ENCODE peak calls at places on chromosome 7, in six cellular contexts. L is astrocyte of the spinal cord, G is midbrain, D is nephron progenitor cell, Y is activated T-cell treated with anti-CD3 and anti-CD28 coated beads for 1 hour, O is AG09309. V is an unnamed sample.

GRCh38 chr7:106848851-106849442 is 16.1 kb upstream of the PIK3CG start:
- DNase-seq in L (peak; percentile 72), G (no peak), D (no peak), Y (no peak), O (peak; percentile 59), V (no peak)

GRCh38 chr7:29337628-29338116 is 143.1 kb downstream of the CHN2 start:
- DNase-seq in L (no peak), G (no peak), D (no peak), Y (no peak), O (no peak), V (no peak)

GRCh38 chr7:77395543-77395942 is 20.6 kb downstream of the GSAP start:
- DNase-seq in L (no peak), G (no peak), D (no peak), Y (no peak), O (no peak), V (no peak)

GRCh38 chr7:102223175-102223574 is 63.5 kb upstream of the SH2B2 start:
- DNase-seq in L (no peak), G (no peak), D (no peak), Y (no peak), O (no peak), V (no peak)

GRCh38 chr7:29332027-29332806 is 137.6 kb downstream of the CHN2 start:
- DNase-seq in L (no peak), G (peak; percentile 48), D (no peak), Y (no peak), O (no peak), V (no peak)

GRCh38 chr7:52539414-52539813 is 496.0 kb upstream of the POM121L12 start:
- DNase-seq in L (no peak), G (no peak), D (no peak), Y (no peak), O (no peak), V (no peak)

GRCh38 chr7:35519971-35520809 is 174.7 kb downstream of the HERPUD2 start:
- DNase-seq in L (peak; percentile 65), G (peak; percentile 67), D (peak; percentile 71), Y (peak; percentile 23), O (peak; percentile 17), V (peak; percentile 68)

GRCh38 chr7:55536619-55537457 is 35.5 kb downstream of the VOPP1 start:
- DNase-seq in L (no peak), G (no peak), D (no peak), Y (no peak), O (no peak), V (no peak)

GRCh38 chr7:50156163-50156562 is 63.1 kb upstream of the ZPBP start:
- DNase-seq in L (no peak), G (no peak), D (no peak), Y (no peak), O (no peak), V (no peak)

GRCh38 chr7:18117482-18117881 is 89.8 kb upstream of the PRPS1L1 start:
- DNase-seq in L (peak; percentile 69), G (no peak), D (no peak), Y (no peak), O (peak; percentile 5), V (no peak)

GRCh38 chr7:30144659-30145321 is 10.0 kb downstream of the MTURN start:
- DNase-seq in L (no peak), G (no peak), D (no peak), Y (no peak), O (no peak), V (no peak)

V was measured in glutamatergic neuron.